ENCODE peak calls at places on chromosomes 2 and 18, in six cellular contexts. M is GM12891, O is K562, V is H1, B is HepG2, R is GM12878. A is an unnamed sample.
A peak's percentile ranks its signal among the peaks of the same experiment; 100 is the strongest.

GRCh38 chr2:17877811-17878221 is 651 bp upstream of the KCNS3 start:
- DNase-seq in O (no peak), B (no peak), R (no peak), M (peak; percentile 20), V (peak; percentile 58), A (peak; percentile 24)

GRCh38 chr2:171522804-171523338 is 597 bp downstream of the CYBRD1 start:
- DNase-seq in R (no peak), V (no peak), B (no peak), M (peak; percentile 43), O (peak; percentile 64), A (no peak)

GRCh38 chr2:159606287-159606686 is 10.1 kb downstream of the BAZ2B start:
- DNase-seq in V (no peak), B (peak; percentile 17), R (no peak), M (no peak), O (no peak), A (no peak)

GRCh38 chr2:45907592-45907991 is 256.1 kb downstream of the PRKCE start:
- DNase-seq in O (no peak), R (no peak), V (no peak), M (no peak), B (no peak), A (no peak)

GRCh38 chr2:43302311-43303051 is 76.1 kb upstream of the ZFP36L2 start:
- DNase-seq in B (no peak), O (no peak), R (no peak), V (no peak), M (no peak), A (no peak)

GRCh38 chr2:100893753-100894530 is 74.0 kb downstream of the NPAS2 start:
- DNase-seq in R (peak; percentile 9), M (no peak), B (peak; percentile 55), V (no peak), O (peak; percentile 82), A (no peak)

GRCh38 chr2:239692348-239692747 is 291.5 kb upstream of the HDAC4 start:
- DNase-seq in V (no peak), B (no peak), R (no peak), M (no peak), O (no peak), A (no peak)

GRCh38 chr2:4992226-4992625 is 700.0 kb upstream of the SOX11 start:
- DNase-seq in M (no peak), R (no peak), V (no peak), B (no peak), O (no peak), A (no peak)

GRCh38 chr2:160731415-160731814 is 237.8 kb upstream of the RBMS1 start:
- DNase-seq in V (no peak), B (no peak), O (no peak), M (no peak), R (no peak), A (no peak)

GRCh38 chr18:44679056-44679911 is 1.4 kb upstream of the SETBP1 start:
- DNase-seq in B (peak; percentile 42), V (peak; percentile 78), M (peak; percentile 66), O (peak; percentile 79), R (no peak), A (peak; percentile 70)
- TF ChIP-seq POLR2A in B (no peak), V (no peak), M (peak; percentile 32), O (no peak), R (peak; percentile 56), A (peak; percentile 55)

DNA sequence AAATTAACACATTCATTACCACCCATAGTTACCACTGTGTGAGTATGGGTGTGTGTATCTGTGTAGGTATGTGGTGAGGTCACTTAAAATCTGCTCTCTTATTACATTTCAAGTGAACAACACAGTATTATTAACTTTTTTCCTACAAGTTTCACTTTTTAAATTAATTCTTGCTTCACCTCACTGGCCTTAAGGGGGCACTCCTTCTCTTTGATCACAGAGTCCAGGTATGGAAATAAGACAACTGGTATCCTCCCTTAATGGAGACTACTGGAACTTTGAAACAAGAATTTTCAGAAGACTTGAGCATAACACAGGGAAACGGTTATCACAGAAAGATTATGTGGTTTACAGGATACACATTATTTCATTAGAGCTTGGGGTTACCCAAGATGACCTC is 255.8 kb downstream of the ASXL3 start:
- DNase-seq in V (no peak), R (no peak), M (no peak), O (no peak), B (no peak), A (no peak)
- TF ChIP-seq TAF1 in V (no peak), R (no peak), M (no peak), O (no peak), B (no peak), A (no peak)

GRCh38 chr2:191691016-191691725 is 13.2 kb downstream of the NABP1 start:
- DNase-seq in B (peak; percentile 81), V (no peak), O (peak; percentile 57), R (peak; percentile 59), M (peak; percentile 35), A (no peak)
- TF ChIP-seq POLR2AphosphoS5 in B (peak; percentile 7), V (no peak), O (peak; percentile 20), R (no peak), M (no peak), A (no peak)

GRCh38 chr18:35477497-35477896 is 20.3 kb downstream of the INO80C start:
- DNase-seq in R (no peak), B (no peak), M (no peak), V (no peak), O (no peak), A (no peak)

GRCh38 chr18:35479911-35480586 is 17.7 kb downstream of the INO80C start:
- DNase-seq in M (no peak), B (no peak), V (no peak), O (no peak), R (no peak), A (no peak)

GRCh38 chr18:35481960-35482366 is 15.8 kb downstream of the INO80C start:
- DNase-seq in O (no peak), B (peak; percentile 92), M (no peak), V (no peak), R (no peak), A (no peak)

GRCh38 chr18:35477974-35478373 is 19.8 kb downstream of the INO80C start:
- DNase-seq in V (no peak), R (no peak), M (no peak), O (no peak), B (no peak), A (no peak)

GRCh38 chr18:35478520-35479435 is 19.0 kb downstream of the INO80C start:
- DNase-seq in O (peak; percentile 46), V (no peak), R (no peak), B (peak; percentile 97), M (no peak), A (no peak)
- TF ChIP-seq POLR2A in O (no peak), V (no peak), R (no peak), B (peak; percentile 54), M (no peak), A (no peak)

GRCh38 chr2:179207047-179207446 is 57.6 kb downstream of the SESTD1 start:
- DNase-seq in B (no peak), O (no peak), V (no peak), M (no peak), R (no peak), A (no peak)
- TF ChIP-seq TAF1 in B (no peak), O (no peak), V (no peak), M (no peak), R (no peak), A (no peak)

GRCh38 chr2:98795903-98796676 is 65.2 kb upstream of the MGAT4A start:
- DNase-seq in R (no peak), B (peak; percentile 100), V (no peak), O (no peak), M (no peak), A (no peak)
- TF ChIP-seq POLR2AphosphoS5 in R (no peak), B (peak; percentile 69), V (no peak), O (no peak), M (no peak), A (no peak)

GRCh38 chr2:164920430-164920829 is 34.9 kb downstream of the SLC38A11 start:
- DNase-seq in V (no peak), R (no peak), O (no peak), B (peak; percentile 90), M (no peak), A (no peak)
- TF ChIP-seq POLR2A in V (no peak), R (no peak), O (no peak), B (no peak), M (no peak), A (no peak)